ENCODE peak calls at places on chromosomes 13 and 19, in ten cellular contexts. One of them, this sample, is unnamed.

GRCh38 chr13:77599351-77599750 is 63.8 kb downstream of the SCEL start:
- DNase-seq in tibial nerve: no peak
- DNase-seq in HCT116: no peak
- DNase-seq in thyroid gland: no peak
- DNase-seq in uterus: no peak
- DNase-seq in H54: no peak
- DNase-seq in lower leg skin: no peak
- DNase-seq in IMR-90: no peak
- DNase-seq in Peyer's patch: no peak
- DNase-seq in stomach: no peak
- DNase-seq in this sample: no peak

GRCh38 chr13:72686766-72687165 is 40.7 kb downstream of the MZT1 start:
- DNase-seq in stomach: no peak
- DNase-seq in HCT116: no peak
- DNase-seq in Peyer's patch: no peak
- DNase-seq in IMR-90: no peak
- DNase-seq in lower leg skin: no peak
- DNase-seq in tibial nerve: no peak
- DNase-seq in H54: no peak
- DNase-seq in uterus: no peak
- DNase-seq in thyroid gland: no peak
- DNase-seq in this sample: no peak

GRCh38 chr13:48838193-48839000 is 137.3 kb upstream of the FNDC3A start:
- DNase-seq in uterus: no peak
- DNase-seq in lower leg skin: no peak
- DNase-seq in HCT116: no peak
- DNase-seq in IMR-90: peak
- DNase-seq in thyroid gland: no peak
- DNase-seq in stomach: no peak
- DNase-seq in Peyer's patch: no peak
- DNase-seq in H54: no peak
- DNase-seq in tibial nerve: no peak
- DNase-seq in this sample: no peak

GRCh38 chr13:73717632-73718031 is 416.6 kb downstream of the KLF12 start:
- DNase-seq in stomach: no peak
- DNase-seq in IMR-90: peak
- DNase-seq in lower leg skin: no peak
- DNase-seq in tibial nerve: no peak
- DNase-seq in HCT116: no peak
- DNase-seq in Peyer's patch: no peak
- DNase-seq in uterus: no peak
- DNase-seq in thyroid gland: no peak
- DNase-seq in H54: no peak
- DNase-seq in this sample: no peak

GRCh38 chr13:99380921-99381645 is 73.9 kb upstream of the GPR183 start:
- DNase-seq in Peyer's patch: peak
- DNase-seq in uterus: no peak
- DNase-seq in HCT116: no peak
- DNase-seq in IMR-90: peak
- DNase-seq in thyroid gland: no peak
- DNase-seq in H54: no peak
- DNase-seq in tibial nerve: no peak
- DNase-seq in lower leg skin: no peak
- DNase-seq in stomach: no peak
- DNase-seq in this sample: no peak

GRCh38 chr19:18233224-18233825 is 7.1 kb upstream of the PDE4C start:
- DNase-seq in uterus: peak
- DNase-seq in lower leg skin: no peak
- DNase-seq in HCT116: no peak
- DNase-seq in thyroid gland: peak
- DNase-seq in tibial nerve: no peak
- DNase-seq in Peyer's patch: peak
- DNase-seq in stomach: peak
- DNase-seq in H54: no peak
- DNase-seq in IMR-90: peak
- DNase-seq in this sample: peak

GRCh38 chr13:82569581-82569980 is 1312.7 kb downstream of the SLITRK1 start:
- DNase-seq in Peyer's patch: no peak
- DNase-seq in tibial nerve: no peak
- DNase-seq in thyroid gland: no peak
- DNase-seq in uterus: no peak
- DNase-seq in H54: no peak
- DNase-seq in IMR-90: no peak
- DNase-seq in stomach: no peak
- DNase-seq in HCT116: no peak
- DNase-seq in lower leg skin: no peak
- DNase-seq in this sample: no peak

GRCh38 chr19:55005684-55006488 is 32.2 kb downstream of the GP6 start:
- DNase-seq in H54: peak
- DNase-seq in stomach: no peak
- DNase-seq in IMR-90: no peak
- DNase-seq in uterus: no peak
- DNase-seq in Peyer's patch: peak
- DNase-seq in thyroid gland: peak
- DNase-seq in tibial nerve: peak
- DNase-seq in HCT116: peak
- DNase-seq in lower leg skin: no peak
- DNase-seq in this sample: no peak

GRCh38 chr19:18697680-18698079 is 14.2 kb downstream of the CRTC1 start:
- DNase-seq in IMR-90: no peak
- DNase-seq in lower leg skin: no peak
- DNase-seq in H54: no peak
- DNase-seq in uterus: no peak
- DNase-seq in Peyer's patch: no peak
- DNase-seq in HCT116: no peak
- DNase-seq in tibial nerve: no peak
- DNase-seq in thyroid gland: peak
- DNase-seq in stomach: peak
- DNase-seq in this sample: no peak

GRCh38 chr13:99995503-99996176 is 14.1 kb downstream of the ZIC2 start:
- DNase-seq in H54: no peak
- DNase-seq in IMR-90: no peak
- DNase-seq in uterus: no peak
- DNase-seq in stomach: no peak
- DNase-seq in HCT116: no peak
- DNase-seq in thyroid gland: no peak
- DNase-seq in Peyer's patch: no peak
- DNase-seq in tibial nerve: no peak
- DNase-seq in lower leg skin: no peak
- DNase-seq in this sample: no peak

GRCh38 chr13:30616927-30617314 is 799 bp upstream of the USPL1 start:
- DNase-seq in tibial nerve: peak
- DNase-seq in thyroid gland: peak
- DNase-seq in uterus: peak
- DNase-seq in HCT116: peak
- DNase-seq in Peyer's patch: peak
- DNase-seq in IMR-90: peak
- DNase-seq in H54: peak
- DNase-seq in lower leg skin: peak
- DNase-seq in stomach: peak
- DNase-seq in this sample: no peak

GRCh38 chr19:45717983-45718650 is 12.6 kb downstream of the FBXO46 start:
- DNase-seq in H54: no peak
- DNase-seq in HCT116: no peak
- DNase-seq in tibial nerve: no peak
- DNase-seq in Peyer's patch: no peak
- DNase-seq in stomach: no peak
- DNase-seq in lower leg skin: no peak
- DNase-seq in uterus: no peak
- DNase-seq in IMR-90: no peak
- DNase-seq in thyroid gland: no peak
- DNase-seq in this sample: no peak
- TF ChIP-seq POLR2A in H54: no peak
- TF ChIP-seq POLR2A in HCT116: no peak
- TF ChIP-seq POLR2A in tibial nerve: no peak
- TF ChIP-seq POLR2A in Peyer's patch: no peak
- TF ChIP-seq POLR2A in stomach: no peak
- TF ChIP-seq POLR2A in lower leg skin: no peak
- TF ChIP-seq POLR2A in uterus: no peak
- TF ChIP-seq POLR2A in IMR-90: no peak
- TF ChIP-seq POLR2A in thyroid gland: no peak
- TF ChIP-seq POLR2A in this sample: no peak

GRCh38 chr19:1161716-1162115 is 12.4 kb downstream of the SBNO2 start:
- DNase-seq in thyroid gland: peak
- DNase-seq in stomach: peak
- DNase-seq in lower leg skin: no peak
- DNase-seq in Peyer's patch: no peak
- DNase-seq in tibial nerve: no peak
- DNase-seq in uterus: no peak
- DNase-seq in HCT116: no peak
- DNase-seq in H54: peak
- DNase-seq in IMR-90: peak
- DNase-seq in this sample: peak

GRCh38 chr19:1164684-1165531 is 9.2 kb downstream of the SBNO2 start:
- DNase-seq in HCT116: no peak
- DNase-seq in stomach: peak
- DNase-seq in H54: no peak
- DNase-seq in Peyer's patch: no peak
- DNase-seq in lower leg skin: no peak
- DNase-seq in IMR-90: no peak
- DNase-seq in uterus: no peak
- DNase-seq in tibial nerve: no peak
- DNase-seq in thyroid gland: no peak
- DNase-seq in this sample: no peak

GRCh38 chr19:1163934-1164683 is 10.0 kb downstream of the SBNO2 start:
- DNase-seq in stomach: no peak
- DNase-seq in Peyer's patch: no peak
- DNase-seq in uterus: no peak
- DNase-seq in HCT116: no peak
- DNase-seq in thyroid gland: no peak
- DNase-seq in tibial nerve: no peak
- DNase-seq in lower leg skin: no peak
- DNase-seq in H54: no peak
- DNase-seq in IMR-90: no peak
- DNase-seq in this sample: no peak

GRCh38 chr19:1162404-1163282 is 11.4 kb downstream of the SBNO2 start:
- DNase-seq in thyroid gland: no peak
- DNase-seq in HCT116: no peak
- DNase-seq in IMR-90: no peak
- DNase-seq in H54: no peak
- DNase-seq in Peyer's patch: no peak
- DNase-seq in tibial nerve: no peak
- DNase-seq in stomach: no peak
- DNase-seq in lower leg skin: no peak
- DNase-seq in uterus: no peak
- DNase-seq in this sample: no peak

GRCh38 chr19:1163283-1163933 is 10.7 kb downstream of the SBNO2 start:
- DNase-seq in HCT116: no peak
- DNase-seq in Peyer's patch: no peak
- DNase-seq in IMR-90: no peak
- DNase-seq in stomach: no peak
- DNase-seq in lower leg skin: no peak
- DNase-seq in thyroid gland: no peak
- DNase-seq in tibial nerve: no peak
- DNase-seq in uterus: no peak
- DNase-seq in H54: no peak
- DNase-seq in this sample: peak
- TF ChIP-seq POLR2A in HCT116: no peak
- TF ChIP-seq POLR2A in Peyer's patch: no peak
- TF ChIP-seq POLR2A in IMR-90: no peak
- TF ChIP-seq POLR2A in stomach: no peak
- TF ChIP-seq POLR2A in lower leg skin: no peak
- TF ChIP-seq POLR2A in thyroid gland: no peak
- TF ChIP-seq POLR2A in tibial nerve: no peak
- TF ChIP-seq POLR2A in uterus: no peak
- TF ChIP-seq POLR2A in H54: no peak
- TF ChIP-seq POLR2A in this sample: no peak

DNA sequence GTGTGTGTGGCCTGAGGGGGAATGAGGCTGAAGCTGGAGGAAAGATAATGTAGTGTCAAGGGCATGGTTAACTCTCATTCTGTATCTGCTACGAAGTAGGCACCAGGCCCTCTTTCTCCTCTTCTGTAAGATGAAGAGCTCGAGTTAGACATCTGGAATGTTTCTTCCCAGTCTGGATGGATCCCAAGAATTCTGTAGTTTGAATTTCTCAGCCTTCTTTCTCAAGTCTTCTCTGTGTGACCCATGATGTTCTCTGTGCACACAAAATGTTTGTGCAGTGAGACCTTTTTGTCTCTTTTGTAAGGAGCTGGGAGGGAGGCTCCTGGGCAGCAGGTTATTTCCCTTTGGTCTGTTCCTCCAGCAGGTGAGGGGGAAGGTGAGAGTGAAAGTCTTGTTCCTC is 13.7 kb downstream of the FGF9 start:
- DNase-seq in lower leg skin: no peak
- DNase-seq in stomach: no peak
- DNase-seq in H54: no peak
- DNase-seq in Peyer's patch: no peak
- DNase-seq in HCT116: no peak
- DNase-seq in tibial nerve: no peak
- DNase-seq in thyroid gland: no peak
- DNase-seq in uterus: no peak
- DNase-seq in IMR-90: peak
- DNase-seq in this sample: no peak
- TF ChIP-seq POLR2A in lower leg skin: no peak
- TF ChIP-seq POLR2A in stomach: no peak
- TF ChIP-seq POLR2A in H54: no peak
- TF ChIP-seq POLR2A in Peyer's patch: no peak
- TF ChIP-seq POLR2A in HCT116: no peak
- TF ChIP-seq POLR2A in tibial nerve: no peak
- TF ChIP-seq POLR2A in thyroid gland: no peak
- TF ChIP-seq POLR2A in uterus: no peak
- TF ChIP-seq POLR2A in IMR-90: no peak
- TF ChIP-seq POLR2A in this sample: no peak

GRCh38 chr19:1611353-1611752 is 6.1 kb upstream of the UQCR11 start:
- DNase-seq in IMR-90: no peak
- DNase-seq in thyroid gland: no peak
- DNase-seq in Peyer's patch: no peak
- DNase-seq in lower leg skin: no peak
- DNase-seq in stomach: no peak
- DNase-seq in HCT116: no peak
- DNase-seq in H54: no peak
- DNase-seq in tibial nerve: no peak
- DNase-seq in uterus: no peak
- DNase-seq in this sample: no peak

GRCh38 chr19:1609680-1610474 is 4.6 kb upstream of the UQCR11 start:
- DNase-seq in tibial nerve: no peak
- DNase-seq in IMR-90: no peak
- DNase-seq in stomach: no peak
- DNase-seq in thyroid gland: no peak
- DNase-seq in HCT116: no peak
- DNase-seq in lower leg skin: no peak
- DNase-seq in Peyer's patch: no peak
- DNase-seq in H54: no peak
- DNase-seq in uterus: no peak
- DNase-seq in this sample: no peak

GRCh38 chr19:1606138-1606651 is 933 bp upstream of the UQCR11 start:
- DNase-seq in Peyer's patch: no peak
- DNase-seq in tibial nerve: no peak
- DNase-seq in thyroid gland: no peak
- DNase-seq in uterus: no peak
- DNase-seq in H54: no peak
- DNase-seq in stomach: peak
- DNase-seq in lower leg skin: no peak
- DNase-seq in IMR-90: no peak
- DNase-seq in HCT116: no peak
- DNase-seq in this sample: no peak

GRCh38 chr19:1610579-1610978 is 5.3 kb upstream of the UQCR11 start:
- DNase-seq in thyroid gland: no peak
- DNase-seq in Peyer's patch: no peak
- DNase-seq in uterus: no peak
- DNase-seq in HCT116: no peak
- DNase-seq in stomach: no peak
- DNase-seq in lower leg skin: no peak
- DNase-seq in tibial nerve: no peak
- DNase-seq in H54: no peak
- DNase-seq in IMR-90: no peak
- DNase-seq in this sample: no peak

GRCh38 chr19:1608414-1609391 is 3.4 kb upstream of the UQCR11 start:
- DNase-seq in uterus: no peak
- DNase-seq in thyroid gland: peak
- DNase-seq in HCT116: no peak
- DNase-seq in IMR-90: no peak
- DNase-seq in stomach: no peak
- DNase-seq in tibial nerve: no peak
- DNase-seq in lower leg skin: no peak
- DNase-seq in Peyer's patch: peak
- DNase-seq in H54: peak
- DNase-seq in this sample: no peak
- TF ChIP-seq POLR2A in uterus: no peak
- TF ChIP-seq POLR2A in thyroid gland: no peak
- TF ChIP-seq POLR2A in HCT116: no peak
- TF ChIP-seq POLR2A in IMR-90: no peak
- TF ChIP-seq POLR2A in stomach: no peak
- TF ChIP-seq POLR2A in tibial nerve: no peak
- TF ChIP-seq POLR2A in lower leg skin: no peak
- TF ChIP-seq POLR2A in Peyer's patch: no peak
- TF ChIP-seq POLR2A in H54: no peak
- TF ChIP-seq POLR2A in this sample: no peak

This sample was measured in upper lobe of left lung.